ENCODE peak calls at places on chromosomes 4 and X, in nine cellular contexts. J is gastrocnemius medialis; M is esophagus squamous epithelium; W is tibial artery; H is effector memory CD4-positive, alpha-beta T cell; O is CD8-positive, alpha-beta memory T cell; V is K562; R is tibial nerve; L is bronchial epithelial cell. Z is an unnamed sample. For H3K27me3, the result is how much of the 10 kb centered on the place peaks cover.

GRCh38 chr4:47771020-47771419 is 66.8 kb downstream of the CORIN start:
- DNase-seq in J (no peak), M (no peak), W (no peak), H (no peak), O (no peak), V (no peak), R (no peak), L (no peak), Z (no peak)

GRCh38 chrX:143635915-143636314 is at the start of gene SLITRK4:
- DNase-seq in J (no peak), M (no peak), W (no peak), H (no peak), O (no peak), V (no peak), R (no peak), L (no peak), Z (no peak)

GRCh38 chrX:87727615-87728014 is 210.0 kb downstream of the KLHL4 start:
- DNase-seq in J (no peak), M (no peak), W (no peak), H (no peak), O (no peak), V (peak), R (no peak), L (no peak), Z (no peak)

GRCh38 chr4:93791570-93792195 is 36.9 kb upstream of the ATOH1 start:
- DNase-seq in J (no peak), M (no peak), W (no peak), H (no peak), O (no peak), V (peak), R (peak), L (peak), Z (no peak)

GRCh38 chr4:156638925-156639605 is 332.5 kb downstream of the PDGFC start:
- DNase-seq in J (no peak), M (no peak), W (no peak), H (no peak), O (no peak), V (no peak), R (no peak), L (peak), Z (no peak)

GRCh38 chr4:109472343-109472761 is 38.7 kb downstream of the SEC24B start:
- DNase-seq in J (no peak), M (no peak), W (no peak), H (no peak), O (no peak), V (peak), R (no peak), L (peak), Z (no peak)

GRCh38 chr4:109077486-109077885 is 225.0 kb downstream of the COL25A1 start:
- DNase-seq in J (no peak), M (no peak), W (no peak), H (no peak), O (no peak), V (no peak), R (no peak), L (peak), Z (no peak)

GRCh38 chrX:134525086-134525792 is 65.3 kb downstream of the HPRT1 start:
- DNase-seq in J (no peak), M (no peak), W (no peak), H (no peak), O (no peak), V (no peak), R (no peak), L (no peak), Z (no peak)

GRCh38 chrX:139543920-139544319 is 13.4 kb downstream of the F9 start:
- DNase-seq in J (no peak), M (no peak), W (no peak), H (no peak), O (no peak), V (no peak), R (no peak), L (no peak), Z (no peak)

GRCh38 chr4:151797853-151798252 is 37.0 kb upstream of the GATB start:
- DNase-seq in J (no peak), M (no peak), W (no peak), H (no peak), O (no peak), V (no peak), R (no peak), L (no peak), Z (no peak)

GRCh38 chr4:151796106-151796505 is 35.3 kb upstream of the GATB start:
- DNase-seq in J (no peak), M (no peak), W (no peak), H (no peak), O (no peak), V (no peak), R (no peak), L (no peak), Z (no peak)

GRCh38 chr4:151797131-151797530 is 36.3 kb upstream of the GATB start:
- DNase-seq in J (no peak), M (no peak), W (no peak), H (no peak), O (no peak), V (no peak), R (no peak), L (peak), Z (no peak)

GRCh38 chr4:151799417-151800030 is 38.7 kb upstream of the GATB start:
- DNase-seq in J (no peak), M (no peak), W (no peak), H (no peak), O (no peak), V (no peak), R (no peak), L (peak), Z (no peak)

DNA sequence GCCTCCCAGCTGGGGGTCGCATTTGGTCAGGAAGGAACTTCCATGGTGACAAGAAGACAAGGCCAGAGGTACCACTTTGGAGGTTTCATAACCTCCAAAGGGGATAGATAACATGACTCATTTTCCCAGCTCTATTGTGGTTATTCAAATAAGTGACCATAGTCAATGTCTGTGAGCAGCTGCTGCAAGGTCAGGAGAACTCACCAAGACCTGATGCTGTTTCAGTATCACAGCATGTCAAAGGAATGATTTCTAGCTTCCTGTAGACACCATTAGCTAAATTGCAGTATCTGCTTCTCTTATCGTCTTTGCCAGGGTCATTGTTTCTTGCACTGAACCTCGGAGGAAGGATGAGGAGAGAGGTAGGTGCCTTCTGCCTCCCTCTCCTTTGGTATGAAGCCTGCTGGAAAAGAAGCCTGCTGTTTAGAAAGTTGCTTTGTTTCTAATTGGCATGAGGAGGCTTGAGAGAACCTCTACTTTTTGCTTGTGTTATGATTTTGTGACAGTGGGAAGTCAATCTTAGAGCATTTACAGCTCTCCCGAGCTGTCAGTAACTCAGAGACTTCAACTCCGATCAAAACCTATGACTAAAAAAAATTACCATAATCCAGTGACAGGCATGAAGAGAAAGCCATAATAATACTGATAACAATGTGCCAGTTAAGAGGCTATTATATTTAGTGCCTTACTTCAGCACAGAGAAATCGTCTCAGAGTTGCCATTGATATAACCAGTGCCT is 38.0 kb upstream of the GATB start:
- DNase-seq in J (no peak), M (no peak), W (no peak), H (no peak), O (no peak), V (no peak), R (no peak), L (no peak), Z (no peak)
- H3K4me3 ChIP-seq in J (no peak), M (no peak), W (no peak), H (no peak), O (no peak), V (no peak), R (no peak), L (no peak), Z (no peak)

GRCh38 chrX:18886005-18886343 is 97.9 kb downstream of the PHKA2 start:
- DNase-seq in J (no peak), M (no peak), W (no peak), H (no peak), O (no peak), V (no peak), R (no peak), L (no peak), Z (no peak)

GRCh38 chrX:18883234-18883960 is 100.5 kb downstream of the PHKA2 start:
- DNase-seq in J (no peak), M (no peak), W (peak), H (no peak), O (no peak), V (no peak), R (no peak), L (peak), Z (no peak)

GRCh38 chrX:18885317-18886004 is 98.5 kb downstream of the PHKA2 start:
- DNase-seq in J (no peak), M (no peak), W (peak), H (no peak), O (no peak), V (no peak), R (no peak), L (no peak), Z (no peak)

GRCh38 chrX:18883961-18884765 is 99.8 kb downstream of the PHKA2 start:
- DNase-seq in J (no peak), M (no peak), W (no peak), H (no peak), O (no peak), V (no peak), R (no peak), L (no peak), Z (no peak)

DNA sequence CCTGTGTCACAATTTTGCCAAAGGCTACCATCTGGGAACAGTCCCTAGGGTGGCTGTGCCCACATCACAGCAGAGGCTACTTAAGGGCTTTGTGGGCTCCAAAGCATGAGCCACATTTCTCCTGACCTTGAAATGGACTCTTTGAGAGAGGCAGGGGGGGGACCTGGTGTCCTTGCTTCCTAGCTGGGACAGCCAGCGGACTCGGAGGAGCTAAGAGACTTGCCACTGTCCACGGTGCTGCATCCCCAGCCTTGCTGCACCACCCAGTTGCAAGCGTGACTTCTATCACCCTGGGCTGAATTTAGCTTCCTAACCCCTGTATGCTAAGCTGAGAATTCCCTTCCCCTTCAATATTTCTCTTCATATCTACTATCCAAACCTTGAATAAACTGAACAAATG is 99.0 kb downstream of the PHKA2 start:
- DNase-seq in J (no peak), M (no peak), W (no peak), H (no peak), O (no peak), V (no peak), R (no peak), L (no peak), Z (no peak)
- H3K27me3 ChIP-seq in J (under half), M (under half), W (under half), H (under half), O (under half), V (under half), R (under half), L (under half), Z (under half)

DNA sequence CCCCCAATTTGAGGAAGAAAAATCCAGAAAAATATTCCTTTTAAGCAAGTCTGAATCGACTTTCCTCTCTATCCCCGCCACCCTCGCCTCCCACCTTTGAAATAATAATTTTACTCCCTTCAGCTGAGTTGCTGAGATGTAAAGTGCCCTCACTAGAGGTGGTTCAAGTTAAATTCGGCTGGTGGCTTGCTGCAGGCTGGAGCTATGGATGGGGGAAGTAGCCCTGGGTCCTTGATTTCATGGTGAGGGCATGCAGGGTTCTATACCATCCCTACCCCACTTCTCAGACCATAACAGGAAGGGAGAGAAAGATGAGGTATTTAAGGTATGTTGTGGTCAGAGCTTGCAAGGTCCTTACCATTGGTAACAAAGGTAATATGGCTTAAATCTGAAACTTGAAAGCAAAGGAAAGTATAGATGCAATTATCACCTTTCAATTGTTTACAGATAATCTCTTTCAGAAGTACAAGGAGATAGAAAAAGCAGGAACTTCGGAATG is 440.0 kb downstream of the INPP4B start:
- DNase-seq in J (no peak), M (no peak), W (no peak), H (no peak), O (no peak), V (no peak), R (no peak), L (peak), Z (no peak)
- H3K4me3 ChIP-seq in J (peak), M (no peak), W (peak), H (peak), O (peak), V (no peak), R (no peak), L (peak), Z (peak)

GRCh38 chr4:8610858-8611610 is 18.5 kb downstream of the CPZ start:
- DNase-seq in J (no peak), M (no peak), W (no peak), H (no peak), O (no peak), V (no peak), R (no peak), L (no peak), Z (no peak)
- H3K27me3 ChIP-seq in J (under half), M (under half), W (under half), H (under half), O (under half), V (under half), R (under half), L (under half), Z (under half)

GRCh38 chr4:186666750-186667149 is 56.9 kb downstream of the FAT1 start:
- DNase-seq in J (no peak), M (no peak), W (no peak), H (no peak), O (no peak), V (no peak), R (no peak), L (peak), Z (no peak)

GRCh38 chr4:186669735-186670134 is 53.9 kb downstream of the FAT1 start:
- DNase-seq in J (no peak), M (no peak), W (no peak), H (no peak), O (no peak), V (no peak), R (no peak), L (no peak), Z (no peak)

GRCh38 chr4:186666252-186666651 is 57.4 kb downstream of the FAT1 start:
- DNase-seq in J (no peak), M (no peak), W (no peak), H (no peak), O (no peak), V (no peak), R (no peak), L (no peak), Z (no peak)

DNA sequence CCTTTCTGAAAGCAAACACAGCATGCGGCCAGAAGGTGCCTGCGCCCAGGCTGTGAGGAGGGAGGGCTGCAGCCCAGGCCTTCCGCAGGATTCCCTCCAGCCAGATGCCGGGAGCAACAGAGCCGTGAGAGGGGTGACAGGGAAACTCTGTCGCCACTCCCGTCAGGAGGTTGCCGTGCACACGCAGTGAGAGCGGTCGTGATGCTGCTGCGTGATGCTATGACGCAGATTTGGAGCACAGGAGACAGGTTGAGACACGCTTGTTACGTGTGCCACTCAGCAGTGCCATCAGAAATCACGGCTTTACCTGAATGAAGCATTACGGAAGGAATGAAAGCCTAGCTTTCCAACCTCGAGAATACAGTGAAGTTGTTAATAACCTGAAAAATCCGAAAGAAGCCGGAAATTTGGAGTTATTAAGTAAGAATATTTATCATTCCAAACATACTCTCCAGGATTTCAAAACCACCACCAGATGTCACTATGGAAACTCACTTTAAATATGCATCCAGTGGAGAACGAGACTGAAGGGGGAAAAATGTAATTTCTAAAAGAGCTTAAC is 54.4 kb downstream of the FAT1 start:
- DNase-seq in J (no peak), M (no peak), W (peak), H (no peak), O (no peak), V (no peak), R (no peak), L (peak), Z (no peak)
- H3K4me3 ChIP-seq in J (no peak), M (no peak), W (peak), H (no peak), O (no peak), V (no peak), R (no peak), L (no peak), Z (peak)

GRCh38 chr4:8583655-8584025 is 3.4 kb downstream of the GPR78 start:
- DNase-seq in J (no peak), M (no peak), W (no peak), H (no peak), O (no peak), V (no peak), R (no peak), L (no peak), Z (no peak)
- H3K27me3 ChIP-seq in J (under half), M (half or more), W (under half), H (under half), O (under half), V (under half), R (half or more), L (under half), Z (under half)

DNA sequence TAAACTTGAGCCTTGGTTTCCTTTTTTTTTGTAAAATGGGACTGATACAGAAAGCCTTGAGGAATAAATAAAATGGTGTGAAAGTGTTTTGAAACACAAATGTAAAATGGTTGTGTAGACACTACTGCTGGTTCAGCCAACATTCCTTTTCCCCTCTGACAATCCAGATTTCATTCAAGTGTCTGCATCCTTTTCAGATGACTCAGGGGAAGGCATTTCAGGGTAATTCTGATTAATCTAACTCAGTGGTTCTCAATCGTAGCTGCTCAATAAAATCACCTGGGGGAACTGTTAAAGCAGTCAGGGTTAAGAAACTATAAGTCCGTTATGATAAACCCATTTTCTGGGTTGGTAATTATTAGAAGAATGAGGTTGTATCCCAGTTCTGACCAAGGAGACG is 4.6 kb downstream of the ARHGAP10 start:
- DNase-seq in J (no peak), M (no peak), W (no peak), H (no peak), O (no peak), V (no peak), R (no peak), L (peak), Z (no peak)
- H3K4me3 ChIP-seq in J (no peak), M (peak), W (peak), H (no peak), O (no peak), V (no peak), R (no peak), L (no peak), Z (peak)